ENCODE peak calls at places on chromosome 4, in seven cellular contexts. One of them, this sample, is unnamed.

GRCh38 chr4:25970241-25970675 is 56.2 kb downstream of the SMIM20 start:
- DNase-seq in GM23248: no peak
- DNase-seq in endodermal cell: no peak
- DNase-seq in tibial nerve: no peak
- DNase-seq in IMR-90: no peak
- DNase-seq in transverse colon: peak
- DNase-seq in spleen: no peak
- DNase-seq in this sample: peak

GRCh38 chr4:48778431-48779094 is 1.5 kb downstream of the FRYL start:
- DNase-seq in GM23248: peak
- DNase-seq in endodermal cell: no peak
- DNase-seq in tibial nerve: no peak
- DNase-seq in IMR-90: peak
- DNase-seq in transverse colon: no peak
- DNase-seq in spleen: no peak
- DNase-seq in this sample: no peak

GRCh38 chr4:71004281-71004851 is 10.9 kb downstream of the DCK start:
- DNase-seq in GM23248: no peak
- DNase-seq in endodermal cell: peak
- DNase-seq in tibial nerve: no peak
- DNase-seq in IMR-90: no peak
- DNase-seq in transverse colon: peak
- DNase-seq in spleen: peak
- DNase-seq in this sample: no peak

GRCh38 chr4:173360587-173361221 is 10.1 kb upstream of the SAP30 start:
- DNase-seq in GM23248: peak
- DNase-seq in endodermal cell: no peak
- DNase-seq in tibial nerve: no peak
- DNase-seq in IMR-90: peak
- DNase-seq in transverse colon: no peak
- DNase-seq in spleen: no peak
- DNase-seq in this sample: no peak

GRCh38 chr4:115292320-115293092 is 179.1 kb upstream of the NDST4 start:
- DNase-seq in GM23248: no peak
- DNase-seq in endodermal cell: no peak
- DNase-seq in tibial nerve: no peak
- DNase-seq in IMR-90: no peak
- DNase-seq in transverse colon: no peak
- DNase-seq in spleen: no peak
- DNase-seq in this sample: no peak

GRCh38 chr4:31020363-31020762 is 300.2 kb downstream of the PCDH7 start:
- DNase-seq in GM23248: no peak
- DNase-seq in endodermal cell: no peak
- DNase-seq in tibial nerve: no peak
- DNase-seq in IMR-90: no peak
- DNase-seq in transverse colon: no peak
- DNase-seq in spleen: no peak
- DNase-seq in this sample: no peak

GRCh38 chr4:187770345-187770744 is 225.2 kb upstream of the ZFP42 start:
- DNase-seq in GM23248: no peak
- DNase-seq in endodermal cell: peak
- DNase-seq in tibial nerve: no peak
- DNase-seq in IMR-90: no peak
- DNase-seq in transverse colon: no peak
- DNase-seq in spleen: no peak
- DNase-seq in this sample: no peak

GRCh38 chr4:60389636-60390035 is 810.5 kb upstream of the ADGRL3 start:
- DNase-seq in GM23248: no peak
- DNase-seq in endodermal cell: no peak
- DNase-seq in tibial nerve: no peak
- DNase-seq in IMR-90: no peak
- DNase-seq in transverse colon: no peak
- DNase-seq in spleen: no peak
- DNase-seq in this sample: no peak

GRCh38 chr4:151901631-151902030 is 140.8 kb upstream of the GATB start:
- DNase-seq in GM23248: peak
- DNase-seq in endodermal cell: no peak
- DNase-seq in tibial nerve: no peak
- DNase-seq in IMR-90: no peak
- DNase-seq in transverse colon: no peak
- DNase-seq in spleen: no peak
- DNase-seq in this sample: no peak

GRCh38 chr4:94545296-94545695 is 93.6 kb downstream of the PDLIM5 start:
- DNase-seq in GM23248: peak
- DNase-seq in endodermal cell: no peak
- DNase-seq in tibial nerve: no peak
- DNase-seq in IMR-90: peak
- DNase-seq in transverse colon: no peak
- DNase-seq in spleen: no peak
- DNase-seq in this sample: no peak

GRCh38 chr4:80011636-80012236 is 61.3 kb downstream of the ANTXR2 start:
- DNase-seq in GM23248: peak
- DNase-seq in endodermal cell: no peak
- DNase-seq in tibial nerve: no peak
- DNase-seq in IMR-90: peak
- DNase-seq in transverse colon: no peak
- DNase-seq in spleen: no peak
- DNase-seq in this sample: no peak

GRCh38 chr4:37023504-37023903 is 221.0 kb upstream of the NWD2 start:
- DNase-seq in GM23248: no peak
- DNase-seq in endodermal cell: no peak
- DNase-seq in tibial nerve: no peak
- DNase-seq in IMR-90: no peak
- DNase-seq in transverse colon: no peak
- DNase-seq in spleen: no peak
- DNase-seq in this sample: no peak

DNA sequence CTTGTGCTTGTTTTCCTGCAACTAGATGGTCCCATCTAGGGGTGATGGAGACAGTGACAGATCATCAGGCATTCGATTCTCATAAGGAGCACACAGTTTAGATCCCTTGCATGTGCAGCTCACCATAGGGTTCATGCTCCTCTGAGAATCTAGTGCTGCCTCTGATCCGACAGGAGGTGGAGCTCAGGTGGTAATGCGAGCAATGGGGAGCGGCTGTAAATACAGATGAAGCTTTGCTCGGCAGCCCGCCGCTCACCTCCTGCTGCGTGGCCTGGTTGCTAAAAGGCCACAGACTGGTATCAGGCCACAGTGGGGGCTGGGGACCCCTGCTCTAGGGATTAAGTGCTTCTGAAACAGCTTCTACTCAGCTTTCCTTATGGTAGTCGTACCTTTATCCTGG is 28.5 kb upstream of the CCDC110 start:
- DNase-seq in GM23248: no peak
- DNase-seq in endodermal cell: no peak
- DNase-seq in tibial nerve: no peak
- DNase-seq in IMR-90: no peak
- DNase-seq in transverse colon: no peak
- DNase-seq in spleen: no peak
- DNase-seq in this sample: no peak
- H3K4me3 ChIP-seq in GM23248: no peak
- H3K4me3 ChIP-seq in endodermal cell: no peak
- H3K4me3 ChIP-seq in tibial nerve: no peak
- H3K4me3 ChIP-seq in IMR-90: no peak
- H3K4me3 ChIP-seq in transverse colon: no peak
- H3K4me3 ChIP-seq in spleen: no peak
- H3K4me3 ChIP-seq in this sample: no peak

GRCh38 chr4:57109530-57109846 is 697 bp downstream of the IGFBP7 start:
- DNase-seq in GM23248: peak
- DNase-seq in endodermal cell: no peak
- DNase-seq in tibial nerve: no peak
- DNase-seq in IMR-90: no peak
- DNase-seq in transverse colon: no peak
- DNase-seq in spleen: no peak
- DNase-seq in this sample: no peak
- H3K4me3 ChIP-seq in GM23248: peak
- H3K4me3 ChIP-seq in endodermal cell: peak
- H3K4me3 ChIP-seq in tibial nerve: peak
- H3K4me3 ChIP-seq in IMR-90: peak
- H3K4me3 ChIP-seq in transverse colon: peak
- H3K4me3 ChIP-seq in spleen: peak
- H3K4me3 ChIP-seq in this sample: no peak

GRCh38 chr4:76459291-76459723 is 24.3 kb downstream of the SHROOM3 start:
- DNase-seq in GM23248: peak
- DNase-seq in endodermal cell: peak
- DNase-seq in tibial nerve: no peak
- DNase-seq in IMR-90: peak
- DNase-seq in transverse colon: no peak
- DNase-seq in spleen: no peak
- DNase-seq in this sample: no peak
- H3K4me3 ChIP-seq in GM23248: no peak
- H3K4me3 ChIP-seq in endodermal cell: no peak
- H3K4me3 ChIP-seq in tibial nerve: no peak
- H3K4me3 ChIP-seq in IMR-90: no peak
- H3K4me3 ChIP-seq in transverse colon: no peak
- H3K4me3 ChIP-seq in spleen: no peak
- H3K4me3 ChIP-seq in this sample: no peak

DNA sequence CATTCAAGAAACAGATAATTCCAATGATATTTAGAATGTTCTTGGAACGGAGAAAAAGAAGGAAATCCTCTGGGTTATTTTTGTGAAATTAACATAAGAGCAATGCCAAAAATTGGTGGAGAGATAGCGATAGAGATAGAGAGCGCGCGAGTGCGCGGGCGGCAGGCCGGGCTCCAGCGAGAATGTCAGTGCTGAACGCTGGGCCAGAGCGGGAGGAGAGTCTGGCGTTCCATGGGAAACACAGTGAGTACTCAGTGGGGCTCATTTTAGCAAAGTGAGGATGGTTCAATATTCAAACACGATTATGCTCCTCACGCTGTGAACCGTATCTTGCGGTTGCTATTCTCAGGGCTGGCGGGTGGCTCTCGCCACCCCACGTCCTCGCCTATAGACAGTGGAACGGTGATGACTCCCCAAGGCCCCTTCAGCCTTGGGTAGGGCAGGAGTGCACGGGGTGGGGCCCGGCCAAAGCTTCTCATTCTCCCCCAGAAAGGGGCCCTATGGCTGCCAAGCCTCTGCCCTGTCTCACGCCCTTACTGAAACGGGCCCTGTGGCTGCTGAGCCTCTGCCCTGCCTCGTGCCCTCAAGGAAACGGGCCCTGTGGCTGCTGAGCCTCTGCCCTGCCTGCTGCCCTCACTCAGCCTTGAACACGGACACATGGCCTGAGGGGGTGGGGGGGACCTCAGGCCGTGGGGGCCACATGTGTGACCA is 16.9 kb downstream of the CPLX1 start:
- DNase-seq in GM23248: no peak
- DNase-seq in endodermal cell: peak
- DNase-seq in tibial nerve: no peak
- DNase-seq in IMR-90: no peak
- DNase-seq in transverse colon: no peak
- DNase-seq in spleen: no peak
- DNase-seq in this sample: peak
- H3K4me3 ChIP-seq in GM23248: no peak
- H3K4me3 ChIP-seq in endodermal cell: no peak
- H3K4me3 ChIP-seq in tibial nerve: no peak
- H3K4me3 ChIP-seq in IMR-90: no peak
- H3K4me3 ChIP-seq in transverse colon: no peak
- H3K4me3 ChIP-seq in spleen: no peak
- H3K4me3 ChIP-seq in this sample: no peak

DNA sequence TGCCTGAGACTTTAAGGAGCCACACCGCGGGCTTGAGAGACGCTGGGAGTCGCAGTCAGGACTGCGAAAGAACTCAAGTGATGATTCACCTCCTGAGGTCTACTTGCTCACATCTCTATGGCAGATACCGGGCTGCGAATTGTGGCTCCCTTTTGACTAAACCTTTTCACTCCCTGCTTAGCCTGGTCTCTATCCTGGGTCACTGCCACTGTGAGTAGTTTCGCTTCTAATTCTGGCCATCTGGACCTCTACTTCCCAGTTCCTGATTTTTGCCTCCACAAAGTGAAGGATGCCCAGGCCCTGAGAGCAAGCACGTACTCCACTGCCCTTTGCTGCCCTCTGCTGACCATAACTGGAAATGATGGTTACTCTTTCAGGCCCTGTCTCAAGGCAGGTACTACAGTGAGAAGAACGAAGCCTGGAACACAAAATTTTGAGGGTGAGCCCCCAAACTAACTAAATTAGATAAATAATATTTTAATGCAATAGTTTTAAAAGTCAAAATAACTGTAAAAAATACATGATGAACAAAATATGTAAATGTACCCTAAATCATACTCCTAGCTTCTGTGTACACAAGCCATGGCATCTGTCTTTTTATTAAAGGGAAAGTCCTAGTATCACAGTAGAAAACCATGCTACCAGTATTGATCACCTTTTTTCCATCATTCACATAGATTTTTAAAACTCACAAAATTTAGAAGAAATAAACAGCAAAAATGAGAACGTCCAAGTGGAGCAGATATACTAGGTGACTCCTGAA is 16.7 kb downstream of the MAD2L1 start:
- DNase-seq in GM23248: peak
- DNase-seq in endodermal cell: peak
- DNase-seq in tibial nerve: peak
- DNase-seq in IMR-90: peak
- DNase-seq in transverse colon: peak
- DNase-seq in spleen: peak
- DNase-seq in this sample: peak
- H3K4me3 ChIP-seq in GM23248: peak
- H3K4me3 ChIP-seq in endodermal cell: no peak
- H3K4me3 ChIP-seq in tibial nerve: no peak
- H3K4me3 ChIP-seq in IMR-90: peak
- H3K4me3 ChIP-seq in transverse colon: peak
- H3K4me3 ChIP-seq in spleen: no peak
- H3K4me3 ChIP-seq in this sample: no peak

GRCh38 chr4:92305148-92305877 is 1.5 kb downstream of the GRID2 start:
- DNase-seq in GM23248: peak
- DNase-seq in endodermal cell: peak
- DNase-seq in tibial nerve: no peak
- DNase-seq in IMR-90: peak
- DNase-seq in transverse colon: no peak
- DNase-seq in spleen: no peak
- DNase-seq in this sample: no peak
- H3K4me3 ChIP-seq in GM23248: peak
- H3K4me3 ChIP-seq in endodermal cell: peak
- H3K4me3 ChIP-seq in tibial nerve: peak
- H3K4me3 ChIP-seq in IMR-90: peak
- H3K4me3 ChIP-seq in transverse colon: peak
- H3K4me3 ChIP-seq in spleen: peak
- H3K4me3 ChIP-seq in this sample: no peak

DNA sequence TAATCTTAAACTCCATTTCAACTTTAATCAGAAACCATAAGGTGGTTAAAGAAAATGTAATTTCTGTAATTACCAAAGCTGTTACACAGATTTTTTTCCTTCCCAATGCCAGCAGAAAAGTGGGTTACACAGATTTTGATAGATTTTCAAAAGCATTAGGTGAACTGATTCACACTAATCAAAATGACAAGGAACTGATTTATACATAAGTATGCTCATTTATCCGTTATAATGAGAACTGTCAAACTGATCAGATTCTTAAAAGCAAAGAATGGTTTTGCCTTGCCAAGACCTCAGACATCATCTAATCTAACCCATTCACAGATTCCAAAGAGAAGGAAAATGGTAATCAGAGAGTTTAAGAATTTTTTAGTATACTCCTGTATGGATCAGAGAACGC is 5.2 kb downstream of the UGDH start:
- DNase-seq in GM23248: no peak
- DNase-seq in endodermal cell: no peak
- DNase-seq in tibial nerve: no peak
- DNase-seq in IMR-90: no peak
- DNase-seq in transverse colon: no peak
- DNase-seq in spleen: no peak
- DNase-seq in this sample: no peak
- H3K4me3 ChIP-seq in GM23248: peak
- H3K4me3 ChIP-seq in endodermal cell: peak
- H3K4me3 ChIP-seq in tibial nerve: no peak
- H3K4me3 ChIP-seq in IMR-90: no peak
- H3K4me3 ChIP-seq in transverse colon: no peak
- H3K4me3 ChIP-seq in spleen: no peak
- H3K4me3 ChIP-seq in this sample: no peak